ENCODE peak calls at places on chromosomes 13 and 19, in ten cellular contexts. B, L, S, X, F, V, K, E, P and U are unnamed samples. For H3K4me1, the result is how much of the 10 kb centered on the place peaks cover.

GRCh38 chr19:13748169-13748884 is 16.0 kb upstream of the MRI1 start:
- DNase-seq in F (no peak), P (no peak), X (peak), L (peak), V (no peak), S (peak), E (no peak), B (no peak), K (peak), U (no peak)

GRCh38 chr13:30872685-30873443 is 33.2 kb upstream of the MEDAG start:
- DNase-seq in B (peak), K (no peak), S (peak), F (peak), V (no peak), P (peak), L (no peak), X (peak), E (peak), U (no peak)

GRCh38 chr19:16849168-16849567 is 20.0 kb downstream of the SIN3B start:
- DNase-seq in P (no peak), F (no peak), V (no peak), X (no peak), S (peak), E (no peak), K (no peak), L (peak), B (no peak), U (no peak)

GRCh38 chr13:42377640-42378382 is 105.9 kb downstream of the AKAP11 start:
- DNase-seq in P (no peak), S (no peak), X (no peak), E (no peak), V (no peak), F (no peak), K (no peak), L (no peak), B (no peak), U (no peak)

GRCh38 chr13:31638577-31638976 is 100.7 kb upstream of the RXFP2 start:
- DNase-seq in X (no peak), E (no peak), P (no peak), B (no peak), F (no peak), L (no peak), V (no peak), K (no peak), S (peak), U (no peak)

GRCh38 chr19:49104229-49104864 is 9.8 kb upstream of the LIN7B start:
- DNase-seq in X (no peak), B (no peak), E (no peak), V (peak), S (no peak), P (peak), L (no peak), F (no peak), K (no peak), U (no peak)

GRCh38 chr13:106961219-106961618 is 393.3 kb upstream of the ARGLU1 start:
- DNase-seq in X (no peak), P (no peak), B (no peak), K (no peak), E (no peak), F (no peak), V (no peak), L (no peak), S (no peak), U (no peak)

GRCh38 chr13:37863708-37864107 is 5.9 kb downstream of the TRPC4 start:
- DNase-seq in E (no peak), B (no peak), K (no peak), X (no peak), F (no peak), P (no peak), S (no peak), L (no peak), V (no peak), U (no peak)

GRCh38 chr13:71485913-71486312 is 381.1 kb downstream of the DACH1 start:
- DNase-seq in F (no peak), B (no peak), K (no peak), V (no peak), L (no peak), P (no peak), E (no peak), X (no peak), S (no peak), U (no peak)

GRCh38 chr13:39133781-39134180 is 95.5 kb downstream of the NHLRC3 start:
- DNase-seq in P (no peak), B (no peak), K (no peak), V (no peak), L (no peak), F (no peak), S (no peak), E (no peak), X (no peak), U (no peak)

GRCh38 chr13:110916671-110917142 is 1.8 kb upstream of the ANKRD10 start:
- DNase-seq in B (no peak), X (no peak), L (no peak), V (no peak), S (peak), P (no peak), F (no peak), K (no peak), E (no peak), U (no peak)

GRCh38 chr13:43132911-43133310 is 109.5 kb downstream of the DNAJC15 start:
- DNase-seq in F (no peak), B (no peak), L (no peak), X (no peak), S (no peak), V (no peak), E (no peak), P (peak), K (no peak), U (no peak)

GRCh38 chr13:74325106-74325505 is 190.9 kb upstream of the KLF12 start:
- DNase-seq in X (no peak), S (peak), F (peak), P (peak), V (peak), L (peak), E (no peak), B (no peak), K (peak), U (no peak)

GRCh38 chr13:95440441-95441088 is 112.0 kb upstream of the CLDN10 start:
- DNase-seq in V (no peak), L (no peak), F (no peak), S (no peak), E (no peak), B (no peak), K (no peak), P (no peak), X (no peak), U (no peak)

GRCh38 chr13:97573011-97573410 is 139.0 kb downstream of the RAP2A start:
- DNase-seq in F (no peak), E (no peak), X (no peak), L (no peak), S (no peak), B (no peak), P (no peak), K (no peak), V (no peak), U (no peak)

GRCh38 chr13:52779028-52779612 is 39.5 kb upstream of the CNMD start:
- DNase-seq in E (no peak), X (no peak), B (no peak), L (no peak), S (no peak), V (no peak), P (no peak), K (no peak), F (no peak), U (no peak)

GRCh38 chr19:35006342-35006998 is 6.3 kb downstream of the GRAMD1A start:
- DNase-seq in P (no peak), B (no peak), V (no peak), L (peak), S (peak), X (no peak), K (no peak), F (peak), E (no peak), U (no peak)

GRCh38 chr19:35044317-35045117 is 3.0 kb downstream of the HPN start:
- DNase-seq in P (peak), L (peak), F (peak), K (peak), S (peak), B (peak), X (peak), E (no peak), V (no peak), U (peak)

GRCh38 chr13:113343692-113343968 is 20.3 kb downstream of the GRTP1 start:
- DNase-seq in L (no peak), F (no peak), X (no peak), S (no peak), E (no peak), V (no peak), P (no peak), B (no peak), K (no peak), U (no peak)

GRCh38 chr19:57233207-57233606 is 2.4 kb downstream of the AURKC start:
- DNase-seq in X (peak), P (no peak), F (no peak), B (no peak), K (no peak), L (no peak), S (no peak), E (no peak), V (no peak), U (no peak)

GRCh38 chr13:49225358-49226042 is 5.4 kb downstream of the MLNR start:
- DNase-seq in F (peak), B (no peak), L (no peak), X (no peak), P (no peak), K (no peak), E (no peak), S (no peak), V (no peak), U (no peak)

GRCh38 chr13:24097667-24098066 is 62.9 kb upstream of the SPATA13 start:
- DNase-seq in X (no peak), V (no peak), B (no peak), E (no peak), L (no peak), F (no peak), S (no peak), K (no peak), P (no peak), U (no peak)

GRCh38 chr13:113928701-113929627 is 44.9 kb downstream of the C13orf46 start:
- DNase-seq in L (no peak), P (no peak), V (peak), B (peak), S (peak), K (no peak), X (peak), E (peak), F (peak), U (no peak)

GRCh38 chr19:15643387-15643786 is 2.7 kb downstream of the CYP4F3 start:
- DNase-seq in V (no peak), S (no peak), K (no peak), E (no peak), B (no peak), F (no peak), L (no peak), P (no peak), X (no peak), U (no peak)

GRCh38 chr13:22175211-22175610 is 504.3 kb downstream of the FGF9 start:
- DNase-seq in V (no peak), S (no peak), P (no peak), B (no peak), X (no peak), K (no peak), F (no peak), E (no peak), L (no peak), U (no peak)

GRCh38 chr19:3976495-3977241 is 5.8 kb upstream of the DAPK3 start:
- DNase-seq in F (no peak), B (no peak), L (no peak), P (peak), X (no peak), S (no peak), K (no peak), E (peak), V (peak), U (no peak)

GRCh38 chr19:33902802-33903488 is 106.3 kb downstream of the KCTD15 start:
- DNase-seq in S (no peak), E (no peak), K (no peak), F (peak), P (no peak), X (no peak), V (no peak), B (no peak), L (peak), U (no peak)

GRCh38 chr13:111204438-111205177 is 89.5 kb downstream of the ARHGEF7 start:
- DNase-seq in B (peak), K (no peak), S (peak), F (peak), E (peak), V (peak), P (no peak), L (no peak), X (peak), U (no peak)

GRCh38 chr13:63737418-63737817 is 2321.8 kb upstream of the PCDH20 start:
- DNase-seq in E (no peak), X (no peak), V (no peak), L (no peak), P (no peak), F (no peak), S (no peak), B (no peak), K (no peak), U (no peak)

GRCh38 chr19:14369399-14370168 is 11.7 kb upstream of the ADGRE5 start:
- DNase-seq in S (peak), L (no peak), K (peak), F (no peak), B (peak), P (no peak), X (peak), E (no peak), V (peak), U (peak)

GRCh38 chr13:53112522-53112921 is 83.9 kb downstream of the OLFM4 start:
- DNase-seq in V (no peak), F (no peak), X (no peak), E (no peak), K (peak), P (no peak), B (no peak), L (no peak), S (no peak), U (no peak)

GRCh38 chr19:47436712-47437401 is 17.5 kb upstream of the MEIS3 start:
- DNase-seq in X (peak), F (peak), E (peak), K (peak), B (peak), P (peak), V (peak), S (peak), L (peak), U (peak)

GRCh38 chr13:90103099-90103784 is 1244.2 kb upstream of the MIR17HG start:
- DNase-seq in E (no peak), L (no peak), K (no peak), S (no peak), F (no peak), V (no peak), B (no peak), X (no peak), P (no peak), U (no peak)

GRCh38 chr13:94251801-94252200 is 227.7 kb downstream of the DCT start:
- DNase-seq in K (no peak), V (no peak), X (no peak), B (no peak), F (peak), S (peak), E (no peak), L (no peak), P (no peak), U (no peak)

DNA sequence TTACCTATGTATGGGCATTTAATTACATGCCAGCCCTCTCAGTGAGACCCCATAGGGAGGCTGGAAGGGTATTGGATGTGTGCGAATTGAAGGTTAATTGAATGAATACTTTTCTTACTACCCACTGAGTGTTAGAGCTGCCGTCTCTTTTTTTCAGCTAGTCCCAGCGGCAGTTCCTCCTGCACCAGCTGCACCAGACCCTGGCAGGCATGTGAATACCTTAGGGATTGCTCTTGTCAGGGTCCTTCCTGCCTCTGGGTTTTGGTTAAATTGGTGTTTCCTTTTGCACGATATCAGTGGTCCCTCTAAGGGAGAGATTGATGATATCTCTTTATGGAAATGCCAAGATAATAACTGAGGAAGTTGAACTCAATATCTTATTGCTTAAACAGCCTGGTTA is 9.8 kb upstream of the CXCL17 start:
- DNase-seq in F (no peak), X (no peak), V (no peak), S (no peak), B (no peak), P (no peak), L (no peak), E (no peak), K (no peak), U (no peak)
- H3K4me1 ChIP-seq in F (under half), X (under half), V (under half), S (under half), B (under half), P (under half), L (under half), E (under half), K (under half), U (under half)

GRCh38 chr13:98871727-98872126 is 106.1 kb downstream of the DOCK9 start:
- DNase-seq in K (no peak), F (no peak), S (no peak), X (no peak), B (no peak), V (no peak), L (no peak), P (no peak), E (no peak), U (no peak)
- H3K4me3 ChIP-seq in K (no peak), F (no peak), S (no peak), X (no peak), B (no peak), V (no peak), L (no peak), P (no peak), E (no peak), U (no peak)

GRCh38 chr13:41211062-41211461 is 16.7 kb upstream of the KBTBD7 start:
- DNase-seq in S (no peak), K (no peak), B (no peak), X (no peak), F (no peak), E (no peak), L (no peak), V (no peak), P (no peak), U (no peak)
- H3K4me1 ChIP-seq in S (under half), K (under half), B (under half), X (under half), F (under half), E (under half), L (under half), V (under half), P (under half), U (under half)

DNA sequence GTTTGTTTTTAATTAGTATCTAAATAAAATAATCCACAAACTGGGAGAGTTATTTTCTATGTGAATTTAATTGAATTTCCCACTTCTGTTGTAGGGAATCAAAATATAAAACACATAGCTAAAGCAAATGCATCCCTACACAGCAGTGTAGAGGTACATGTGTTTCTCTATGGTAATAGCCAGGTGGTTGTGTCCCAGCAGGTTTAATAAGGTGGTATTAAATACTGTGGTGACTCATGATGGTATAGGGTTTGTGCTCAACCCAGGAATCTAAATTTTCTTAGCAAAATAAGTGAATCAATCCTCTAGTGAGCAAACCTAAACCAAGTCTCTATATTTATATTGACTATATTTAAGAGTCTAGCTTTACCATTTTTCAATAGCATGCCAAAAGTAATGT is 30.0 kb downstream of the PCDH9 start:
- DNase-seq in B (no peak), F (no peak), X (no peak), L (no peak), V (no peak), K (no peak), E (no peak), P (no peak), S (no peak), U (no peak)
- H3K4me3 ChIP-seq in B (no peak), F (no peak), X (no peak), L (peak), V (no peak), K (no peak), E (no peak), P (no peak), S (no peak), U (no peak)

DNA sequence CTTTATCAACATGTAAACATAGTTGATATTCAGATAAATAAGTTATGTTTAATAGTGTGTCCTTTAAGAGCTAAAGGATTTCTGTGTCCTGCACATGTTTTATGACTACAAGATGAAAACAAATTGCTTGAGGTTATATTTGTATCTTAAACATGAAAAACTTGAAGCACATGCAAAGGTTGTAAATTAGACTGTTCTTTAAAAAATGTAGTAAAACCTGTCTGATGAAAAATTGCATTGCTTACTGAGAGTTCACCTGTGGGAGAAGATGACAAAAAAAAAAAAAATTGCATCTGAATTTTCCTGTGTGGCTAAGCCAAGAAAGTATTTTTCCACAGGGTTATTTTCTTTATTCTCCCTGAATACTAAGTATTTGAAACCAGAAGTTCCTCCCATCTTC is 25.7 kb upstream of the LMO7 start:
- DNase-seq in E (no peak), L (no peak), V (no peak), F (no peak), X (no peak), B (no peak), K (no peak), S (no peak), P (no peak), U (no peak)
- H3K4me1 ChIP-seq in E (under half), L (under half), V (under half), F (under half), X (under half), B (under half), K (under half), S (under half), P (under half), U (under half)

GRCh38 chr13:46296465-46296822 is 84.7 kb downstream of the LRRC63 start:
- DNase-seq in E (no peak), K (no peak), B (no peak), L (no peak), V (no peak), P (no peak), S (no peak), X (no peak), F (no peak), U (no peak)
- H3K4me3 ChIP-seq in E (no peak), K (no peak), B (no peak), L (no peak), V (no peak), P (no peak), S (no peak), X (no peak), F (no peak), U (no peak)

GRCh38 chr19:1274081-1274851 is 1.1 kb upstream of the FAM174C start:
- DNase-seq in E (peak), F (peak), K (no peak), B (peak), L (no peak), P (no peak), V (no peak), S (no peak), X (no peak), U (no peak)
- H3K4me1 ChIP-seq in E (half or more), F (half or more), K (under half), B (under half), L (under half), P (under half), V (half or more), S (under half), X (half or more), U (half or more)

GRCh38 chr19:1214862-1215731 is 9.5 kb downstream of the STK11 start:
- DNase-seq in F (peak), L (no peak), P (peak), V (peak), K (no peak), S (no peak), E (peak), B (peak), X (no peak), U (no peak)
- H3K4me3 ChIP-seq in F (no peak), L (no peak), P (no peak), V (no peak), K (no peak), S (no peak), E (peak), B (no peak), X (no peak), U (no peak)